ENCODE peak calls at places on chromosomes 1 and 21, in seven cellular contexts. A is WERI-Rb-1; H is glutamatergic neuron; X is neural crest cell; U is activated B cell treated with CpG ODN at 0.5 μM for 24 hours; G is tibial artery; P is CD4-positive, alpha-beta T cell. N is an unnamed sample.

GRCh38 chr1:178273707-178274410 is 180.0 kb downstream of the RASAL2 start:
- DNase-seq in H (no peak), P (no peak), U (no peak), G (no peak), X (no peak), A (no peak), N (no peak)

GRCh38 chr1:116394270-116394669 is 21.2 kb downstream of the ATP1A1 start:
- DNase-seq in U (no peak), H (no peak), P (no peak), G (no peak), A (no peak), X (no peak), N (no peak)

GRCh38 chr1:202034683-202035462 is 24.5 kb downstream of the ELF3 start:
- DNase-seq in U (no peak), P (no peak), H (peak), X (no peak), G (peak), A (peak), N (peak)

GRCh38 chr1:185408675-185409270 is 91.7 kb upstream of the IVNS1ABP start:
- DNase-seq in X (no peak), A (no peak), U (no peak), H (no peak), P (no peak), G (no peak), N (no peak)

GRCh38 chr1:38140025-38140487 is 93.5 kb upstream of the POU3F1 start:
- DNase-seq in U (no peak), P (no peak), H (no peak), A (no peak), G (no peak), X (no peak), N (no peak)

GRCh38 chr1:175499595-175500367 is 243.6 kb downstream of the TNR start:
- DNase-seq in X (no peak), G (no peak), P (no peak), U (no peak), A (no peak), H (no peak), N (no peak)

GRCh38 chr21:43333301-43334062 is 93.4 kb downstream of the SIK1 start:
- DNase-seq in G (no peak), P (no peak), U (no peak), A (no peak), X (no peak), H (peak), N (no peak)

GRCh38 chr1:174247472-174247871 is 88.2 kb downstream of the RABGAP1L start:
- DNase-seq in H (no peak), U (no peak), G (no peak), A (no peak), P (no peak), X (no peak), N (no peak)

GRCh38 chr1:59143824-59144223 is 153.1 kb upstream of the FGGY start:
- DNase-seq in X (no peak), U (no peak), H (no peak), G (no peak), A (no peak), P (no peak), N (no peak)

GRCh38 chr1:228416217-228416971 is at the start of gene TRIM17:
- DNase-seq in G (no peak), X (peak), U (no peak), P (peak), H (peak), A (peak), N (peak)

GRCh38 chr1:171221665-171222591 is 26.4 kb upstream of the FMO1 start:
- DNase-seq in P (no peak), X (no peak), G (no peak), U (no peak), A (no peak), H (no peak), N (no peak)

GRCh38 chr1:101142244-101142643 is 94.6 kb upstream of the S1PR1 start:
- DNase-seq in A (no peak), P (no peak), U (no peak), G (no peak), X (no peak), H (no peak), N (no peak)

GRCh38 chr1:192581131-192581927 is 5.8 kb downstream of the RGS1 start:
- DNase-seq in P (no peak), A (no peak), H (no peak), U (no peak), X (no peak), G (no peak), N (no peak)

GRCh38 chr1:89898695-89899470 is 78.1 kb downstream of the LRRC8D start:
- DNase-seq in G (no peak), P (no peak), H (no peak), X (no peak), U (no peak), A (no peak), N (no peak)

GRCh38 chr1:216475659-216476276 is 52.5 kb upstream of the USH2A start:
- DNase-seq in H (no peak), P (no peak), U (no peak), G (no peak), A (no peak), X (no peak), N (no peak)

GRCh38 chr1:210691039-210691438 is 362.3 kb downstream of the HHAT start:
- DNase-seq in A (no peak), U (no peak), X (no peak), P (no peak), G (no peak), H (no peak), N (no peak)

DNA sequence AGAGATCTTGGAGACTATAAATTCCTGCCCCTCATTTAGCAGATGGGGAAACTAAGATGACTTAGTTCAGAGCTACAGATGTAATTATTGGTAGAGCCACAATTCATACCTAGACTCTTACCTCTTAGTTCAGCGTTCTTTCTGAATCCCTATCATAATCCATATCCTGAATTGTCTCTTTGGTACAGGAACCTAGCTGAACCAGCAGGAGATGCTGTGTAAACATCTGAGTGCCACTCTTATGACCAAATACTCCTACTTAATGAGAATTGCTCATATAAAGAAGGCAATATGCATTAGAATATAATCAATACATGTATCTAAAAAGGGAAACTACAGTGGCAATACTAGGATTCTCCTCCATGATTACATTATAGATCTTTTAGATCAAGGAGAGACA is 459.0 kb downstream of the SIPA1L2 start:
- DNase-seq in X (no peak), G (no peak), H (no peak), U (no peak), P (no peak), A (no peak), N (no peak)
- TF ChIP-seq CTCF in X (no peak), G (no peak), H (no peak), U (no peak), P (no peak), A (peak), N (no peak)

DNA sequence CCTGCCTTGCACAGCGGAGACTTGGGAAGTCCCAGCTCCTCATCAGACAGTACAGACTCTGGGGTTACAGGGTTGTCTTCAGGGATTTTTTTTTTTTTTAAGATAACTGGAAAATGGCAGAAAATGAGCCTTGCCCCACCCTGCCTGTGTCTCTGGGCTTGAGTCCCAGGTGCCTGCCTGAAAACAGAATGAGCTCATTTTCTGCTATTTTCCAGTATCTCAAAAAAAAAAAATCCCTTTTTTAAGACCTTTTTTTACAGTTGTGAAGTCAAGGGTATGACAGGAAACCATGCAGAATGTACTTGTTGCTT is 10.1 kb downstream of the SLX9 start:
- DNase-seq in U (no peak), H (no peak), P (no peak), G (no peak), X (no peak), A (no peak), N (no peak)
- TF ChIP-seq CTCF in U (no peak), H (peak), P (peak), G (no peak), X (no peak), A (no peak), N (no peak)

GRCh38 chr1:219317762-219318353 is 144.2 kb downstream of the LYPLAL1 start:
- DNase-seq in G (no peak), U (no peak), P (no peak), X (no peak), H (no peak), A (peak), N (peak)
- TF ChIP-seq CTCF in G (no peak), U (no peak), P (no peak), X (peak), H (peak), A (peak), N (peak)

DNA sequence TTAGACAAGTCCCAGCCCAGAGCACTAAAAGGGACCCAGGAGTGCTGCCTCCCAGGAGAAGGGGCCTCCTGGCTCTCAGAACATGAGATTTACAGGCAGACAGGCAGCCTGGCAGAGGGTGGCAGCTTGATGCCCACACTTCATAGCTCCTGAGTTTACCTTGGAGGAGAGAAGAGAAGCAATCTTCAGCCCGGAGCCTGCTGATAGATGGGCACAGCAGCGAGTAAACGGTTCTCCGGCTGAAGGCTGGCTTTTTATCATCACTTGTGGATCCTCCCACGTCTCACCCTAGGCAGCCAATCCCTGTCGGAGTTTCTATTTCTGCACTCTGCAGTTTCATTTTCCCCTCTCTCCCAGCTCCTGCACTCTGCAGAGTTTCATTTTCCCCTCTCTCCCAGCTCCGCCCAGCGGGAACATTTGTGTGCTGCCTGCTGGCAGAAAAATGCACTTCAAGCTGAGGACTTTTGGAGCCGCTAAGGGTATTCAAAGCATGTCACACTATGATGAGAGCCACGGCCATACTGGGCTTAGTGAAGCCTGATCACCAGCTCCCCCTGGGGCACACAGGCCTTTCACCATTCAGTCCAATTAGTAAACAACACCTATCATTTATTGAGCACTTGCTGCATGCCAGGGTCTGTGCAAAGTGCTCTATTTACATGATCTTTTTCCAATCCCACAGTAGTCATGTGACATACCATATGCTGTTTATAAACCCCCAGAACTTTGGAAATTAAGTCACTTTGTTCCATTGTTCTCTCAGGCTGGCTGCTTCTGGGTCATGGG is at the start of gene IFI6:
- DNase-seq in X (peak), P (peak), U (peak), A (peak), H (peak), G (peak), N (peak)
- TF ChIP-seq CTCF in X (peak), P (peak), U (no peak), A (peak), H (no peak), G (peak), N (peak)

GRCh38 chr1:156937883-156938282 is 17.5 kb downstream of the LRRC71 start:
- DNase-seq in G (no peak), H (no peak), A (no peak), P (no peak), U (no peak), X (no peak), N (no peak)

GRCh38 chr1:156942176-156942575 is 21.7 kb downstream of the LRRC71 start:
- DNase-seq in X (no peak), P (no peak), A (no peak), H (no peak), G (no peak), U (no peak), N (no peak)

GRCh38 chr1:156941675-156942074 is 21.2 kb downstream of the LRRC71 start:
- DNase-seq in G (no peak), A (no peak), H (peak), X (no peak), P (no peak), U (no peak), N (no peak)

GRCh38 chr1:156938813-156939212 is 18.4 kb downstream of the LRRC71 start:
- DNase-seq in P (no peak), A (no peak), H (no peak), U (no peak), G (no peak), X (no peak), N (no peak)

DNA sequence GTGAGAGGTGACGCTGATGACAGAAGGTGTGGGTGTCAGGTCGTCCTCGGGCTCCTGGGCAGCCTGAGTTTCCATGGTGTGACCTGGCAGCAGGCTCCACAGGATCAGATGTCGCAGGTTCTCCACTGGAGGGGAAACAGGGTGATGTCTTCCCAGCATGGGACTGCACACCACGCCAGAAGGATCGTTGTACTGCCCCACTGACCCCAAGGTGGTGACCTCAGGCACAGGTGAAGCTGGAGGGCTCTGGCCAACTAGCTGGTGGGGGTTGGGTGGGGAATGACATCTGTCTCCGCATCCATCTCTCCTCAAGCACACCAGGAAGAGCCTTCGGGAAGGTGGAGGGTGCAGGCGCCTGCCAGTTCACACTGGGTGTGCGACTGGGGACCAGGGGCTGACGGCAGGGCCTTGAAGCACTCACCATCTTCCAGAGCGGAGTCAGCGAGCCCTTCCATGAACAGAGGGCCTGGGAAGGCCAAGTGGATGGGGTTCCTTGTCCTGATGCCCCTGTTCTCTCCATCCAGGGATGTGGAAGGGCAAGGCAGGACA is 19.4 kb downstream of the LRRC71 start:
- DNase-seq in A (no peak), U (no peak), G (no peak), X (no peak), H (no peak), P (no peak), N (no peak)
- TF ChIP-seq CTCF in A (no peak), U (no peak), G (no peak), X (no peak), H (no peak), P (no peak), N (no peak)

DNA sequence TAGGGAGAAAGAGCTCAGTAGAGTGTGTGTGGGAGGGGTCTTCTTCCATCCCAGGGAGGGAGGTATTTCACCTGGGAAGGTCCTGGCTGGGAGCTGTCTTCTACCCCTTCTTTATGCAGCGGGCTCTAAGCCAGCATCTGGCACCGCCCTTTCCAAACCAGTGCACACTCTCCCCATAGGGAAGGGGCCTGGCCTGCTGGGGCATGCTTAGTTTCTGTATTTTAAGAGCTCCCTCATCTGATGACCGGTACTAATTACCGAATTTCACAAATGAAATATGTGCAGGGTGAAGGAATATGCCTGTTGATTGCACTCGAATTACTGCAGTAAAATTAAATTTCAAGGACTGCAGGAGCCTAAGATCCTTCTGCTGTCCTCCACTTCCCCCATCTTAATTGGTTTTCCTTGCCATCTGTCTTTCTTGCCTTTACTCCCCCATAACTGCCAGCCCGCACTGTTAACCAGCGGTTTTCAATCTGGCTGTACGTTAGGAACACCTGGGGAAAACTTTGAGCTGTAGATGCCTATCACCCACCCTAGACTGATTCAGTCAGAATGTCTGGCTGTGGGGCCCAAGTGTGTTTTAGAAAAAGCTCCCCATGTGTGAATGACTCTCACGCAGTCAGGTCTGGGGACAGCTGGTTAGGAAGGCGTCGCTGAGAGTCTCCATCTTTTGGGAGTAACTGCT is 20.1 kb downstream of the GALNT2 start:
- DNase-seq in G (no peak), X (no peak), A (peak), H (no peak), P (no peak), U (no peak), N (no peak)
- TF ChIP-seq CTCF in G (no peak), X (no peak), A (no peak), H (no peak), P (no peak), U (no peak), N (no peak)

GRCh38 chr1:13697738-13698137 is 2.2 kb upstream of the PRDM2 start:
- DNase-seq in H (no peak), G (no peak), P (no peak), X (no peak), A (no peak), U (no peak), N (no peak)
- TF ChIP-seq CTCF in H (no peak), G (no peak), P (no peak), X (no peak), A (no peak), U (no peak), N (peak)